ENCODE peak calls at places on chromosomes 6 and 20, in eight cellular contexts. J is RPMI8226, C is tibial nerve, K is ACHN, T is T-helper 2 cell, N is GM12891, R is mesothelial cell of epicardium, V is iPS-NIHi11. L is an unnamed sample.

GRCh38 chr6:88494401-88495140 is 328.4 kb upstream of the CNR1 start:
- DNase-seq in J (no peak), T (no peak), V (no peak), N (no peak), C (no peak), K (no peak), R (no peak), L (peak; percentile 51)

GRCh38 chr6:71091167-71091566 is 134.3 kb upstream of the B3GAT2 start:
- DNase-seq in K (no peak), T (no peak), V (no peak), C (no peak), N (no peak), J (no peak), R (no peak), L (no peak)

GRCh38 chr20:8183526-8183925 is 51.5 kb downstream of the PLCB1 start:
- DNase-seq in K (no peak), J (no peak), V (no peak), T (no peak), N (no peak), C (no peak), R (no peak), L (no peak)

GRCh38 chr6:44675449-44675848 is 287.9 kb downstream of the CDC5L start:
- DNase-seq in V (no peak), K (no peak), C (no peak), T (no peak), J (no peak), R (no peak), N (no peak), L (no peak)

GRCh38 chr6:155970878-155971702 is 515.5 kb upstream of the NOX3 start:
- DNase-seq in N (no peak), R (no peak), T (no peak), C (no peak), J (no peak), V (no peak), K (no peak), L (no peak)

GRCh38 chr20:9555781-9556180 is 41.4 kb downstream of the LAMP5 start:
- DNase-seq in N (no peak), C (no peak), V (no peak), J (no peak), T (no peak), K (no peak), R (no peak), L (no peak)

GRCh38 chr20:32231245-32231644 is 23.6 kb downstream of the POFUT1 start:
- DNase-seq in C (no peak), T (no peak), R (no peak), V (no peak), N (no peak), J (no peak), K (no peak), L (no peak)

GRCh38 chr6:31114540-31114876 is at the start of gene PSORS1C1:
- DNase-seq in T (no peak), C (peak; percentile 66), V (peak; percentile 46), K (peak; percentile 91), N (no peak), J (no peak), R (no peak), L (no peak)

GRCh38 chr6:44349904-44350649 is 7.6 kb downstream of the SPATS1 start:
- DNase-seq in N (no peak), C (no peak), V (no peak), K (no peak), R (no peak), J (no peak), T (no peak), L (no peak)

GRCh38 chr20:9161308-9161707 is 92.4 kb downstream of the PLCB4 start:
- DNase-seq in K (no peak), J (no peak), C (no peak), T (no peak), R (no peak), N (no peak), V (no peak), L (no peak)

GRCh38 chr6:110075406-110075805 is 97.3 kb downstream of the GPR6 start:
- DNase-seq in V (no peak), C (no peak), T (no peak), N (no peak), J (no peak), K (no peak), R (no peak), L (no peak)

GRCh38 chr6:71852951-71853350 is 33.4 kb upstream of the RIMS1 start:
- DNase-seq in C (no peak), J (no peak), V (peak; percentile 21), N (no peak), R (no peak), T (no peak), K (no peak), L (no peak)

GRCh38 chr6:118371955-118372354 is 176.1 kb upstream of the PLN start:
- DNase-seq in T (no peak), R (no peak), C (no peak), N (no peak), V (no peak), K (no peak), J (no peak), L (no peak)

GRCh38 chr6:23174781-23175361 is 605.5 kb downstream of the HDGFL1 start:
- DNase-seq in T (no peak), R (no peak), C (no peak), V (no peak), K (peak; percentile 64), J (no peak), N (no peak), L (no peak)

GRCh38 chr20:17688965-17689364 is 6.9 kb upstream of the RRBP1 start:
- DNase-seq in R (peak; percentile 54), C (no peak), K (no peak), N (no peak), V (no peak), J (no peak), T (no peak), L (no peak)

GRCh38 chr6:33702345-33702977 is 9.0 kb downstream of the UQCC2 start:
- DNase-seq in V (peak; percentile 74), T (no peak), N (no peak), C (no peak), J (peak; percentile 57), R (no peak), K (peak; percentile 77), L (peak; percentile 70)

GRCh38 chr6:132797975-132798819 is at the start of gene SLC18B1:
- DNase-seq in R (peak; percentile 62), V (peak; percentile 77), N (no peak), C (peak; percentile 26), J (peak; percentile 65), T (peak; percentile 61), K (peak; percentile 48), L (peak; percentile 43)

GRCh38 chr20:46312945-46313861 is 4.9 kb upstream of the CDH22 start:
- DNase-seq in J (no peak), N (no peak), C (no peak), R (no peak), T (no peak), K (no peak), V (no peak), L (no peak)

GRCh38 chr20:10179574-10180298 is 38.9 kb upstream of the SNAP25 start:
- DNase-seq in V (peak; percentile 36), K (peak; percentile 7), R (no peak), J (no peak), T (no peak), C (no peak), N (no peak), L (peak; percentile 13)

GRCh38 chr20:15455279-15455678 is 1117.9 kb upstream of the FLRT3 start:
- DNase-seq in J (no peak), C (no peak), R (no peak), K (no peak), N (no peak), V (no peak), T (no peak), L (no peak)

GRCh38 chr6:68049562-68049961 is 585.5 kb upstream of the ADGRB3 start:
- DNase-seq in T (no peak), R (no peak), K (no peak), V (no peak), C (no peak), J (no peak), N (no peak), L (no peak)

GRCh38 chr6:162753775-162754174 is 26.0 kb downstream of the PACRG start:
- DNase-seq in K (no peak), N (no peak), J (no peak), V (no peak), C (no peak), T (no peak), R (no peak), L (no peak)

GRCh38 chr6:155645328-155645727 is 189.7 kb upstream of the NOX3 start:
- DNase-seq in K (no peak), N (no peak), T (no peak), R (no peak), V (no peak), C (no peak), J (no peak), L (no peak)

GRCh38 chr20:37941992-37942391 is 39.1 kb downstream of the VSTM2L start:
- DNase-seq in R (no peak), T (no peak), J (no peak), C (no peak), V (no peak), N (no peak), K (no peak), L (no peak)

GRCh38 chr6:11738681-11739375 is 39.8 kb downstream of the ADTRP start:
- DNase-seq in C (no peak), V (no peak), J (no peak), N (no peak), K (no peak), R (no peak), T (no peak), L (no peak)

GRCh38 chr6:110682460-110682853 is 132.8 kb downstream of the CDK19 start:
- DNase-seq in R (no peak), K (peak; percentile 81), V (peak; percentile 67), C (peak; percentile 92), N (peak; percentile 25), T (peak; percentile 32), J (peak; percentile 74), L (peak; percentile 93)

GRCh38 chr20:370977-371754 is 9.4 kb upstream of the TRIB3 start:
- DNase-seq in T (no peak), J (no peak), R (no peak), V (no peak), C (no peak), N (no peak), K (no peak), L (no peak)

GRCh38 chr20:46311039-46311650 is 2.8 kb upstream of the CDH22 start:
- DNase-seq in K (no peak), N (no peak), V (no peak), T (no peak), J (no peak), R (no peak), C (no peak), L (no peak)